ENCODE peak calls at places on chromosome 12, in six cellular contexts. J is neural progenitor cell, N is GM23338, Y is DND-41, I is mammary epithelial cell, K is HCT116. Z is an unnamed sample.

GRCh38 chr12:98401427-98401826 is 114.0 kb upstream of the TMPO start:
- DNase-seq in J (no peak), N (no peak), Y (no peak), I (no peak), K (no peak), Z (peak; percentile 70)

GRCh38 chr12:23525450-23526072 is 423.9 kb downstream of the SOX5 start:
- DNase-seq in J (no peak), N (no peak), Y (no peak), I (peak; percentile 56), K (no peak), Z (no peak)

GRCh38 chr12:10048531-10048930 is 18.0 kb downstream of the CLEC9A start:
- DNase-seq in J (no peak), N (no peak), Y (no peak), I (no peak), K (no peak), Z (no peak)

GRCh38 chr12:51403744-51404143 is 12.5 kb upstream of the GALNT6 start:
- DNase-seq in J (no peak), N (no peak), Y (no peak), I (no peak), K (no peak), Z (no peak)

GRCh38 chr12:103422328-103422727 is 73.4 kb downstream of the C12orf42 start:
- DNase-seq in J (peak; percentile 63), N (no peak), Y (no peak), I (no peak), K (no peak), Z (no peak)

GRCh38 chr12:111503116-111503515 is 96.0 kb downstream of the ATXN2 start:
- DNase-seq in J (no peak), N (no peak), Y (no peak), I (no peak), K (no peak), Z (no peak)

GRCh38 chr12:79925492-79925891 is 9.4 kb downstream of the PPP1R12A start:
- DNase-seq in J (no peak), N (no peak), Y (no peak), I (no peak), K (no peak), Z (no peak)

GRCh38 chr12:52813885-52814709 is at the start of gene KRT4:
- DNase-seq in J (no peak), N (no peak), Y (no peak), I (no peak), K (no peak), Z (no peak)

GRCh38 chr12:43015090-43015737 is 425.7 kb upstream of the PRICKLE1 start:
- DNase-seq in J (no peak), N (no peak), Y (no peak), I (no peak), K (no peak), Z (no peak)

GRCh38 chr12:46271846-46272245 is 3.0 kb upstream of the SLC38A1 start:
- DNase-seq in J (no peak), N (no peak), Y (no peak), I (no peak), K (no peak), Z (no peak)

GRCh38 chr12:26787125-26787495 is 45.9 kb downstream of the ITPR2 start:
- DNase-seq in J (peak; percentile 9), N (no peak), Y (no peak), I (peak; percentile 74), K (no peak), Z (peak; percentile 96)

GRCh38 chr12:51262758-51263177 is 7.4 kb downstream of the SMAGP start:
- DNase-seq in J (peak; percentile 51), N (peak; percentile 84), Y (peak; percentile 51), I (peak; percentile 42), K (peak; percentile 84), Z (peak; percentile 63)

GRCh38 chr12:46473634-46474201 is 101.1 kb upstream of the SLC38A2 start:
- DNase-seq in J (no peak), N (no peak), Y (peak; percentile 30), I (peak; percentile 83), K (peak; percentile 87), Z (peak; percentile 98)

GRCh38 chr12:65876898-65877721 is 52.8 kb downstream of the HMGA2 start:
- DNase-seq in J (peak; percentile 60), N (peak; percentile 74), Y (no peak), I (no peak), K (no peak), Z (peak; percentile 93)

GRCh38 chr12:40226652-40227051 is 1.9 kb downstream of the LRRK2 start:
- DNase-seq in J (no peak), N (no peak), Y (no peak), I (peak; percentile 72), K (no peak), Z (peak; percentile 42)

GRCh38 chr12:77995436-77996167 is 164.9 kb downstream of the NAV3 start:
- DNase-seq in J (no peak), N (no peak), Y (no peak), I (peak; percentile 90), K (peak; percentile 60), Z (no peak)

GRCh38 chr12:21637985-21638891 is 19.4 kb downstream of the LDHB start:
- DNase-seq in J (no peak), N (no peak), Y (no peak), I (no peak), K (no peak), Z (no peak)

GRCh38 chr12:77153706-77154105 is 88.3 kb upstream of the E2F7 start:
- DNase-seq in J (no peak), N (no peak), Y (no peak), I (no peak), K (no peak), Z (no peak)

GRCh38 chr12:78185651-78186050 is 355.0 kb downstream of the NAV3 start:
- DNase-seq in J (no peak), N (no peak), Y (no peak), I (no peak), K (no peak), Z (no peak)

GRCh38 chr12:131087991-131088700 is 134.4 kb downstream of the ADGRD1 start:
- DNase-seq in J (no peak), N (no peak), Y (peak; percentile 1), I (no peak), K (no peak), Z (no peak)

GRCh38 chr12:69916541-69917270 is 91.7 kb downstream of the MYRFL start:
- DNase-seq in J (no peak), N (no peak), Y (no peak), I (no peak), K (no peak), Z (no peak)

GRCh38 chr12:110776410-110776809 is 33.7 kb upstream of the PPP1CC start:
- DNase-seq in J (no peak), N (no peak), Y (no peak), I (no peak), K (no peak), Z (no peak)

GRCh38 chr12:54419088-54419887 is at the start of gene ITGA5:
- DNase-seq in J (peak; percentile 77), N (peak; percentile 73), Y (peak; percentile 57), I (peak; percentile 76), K (peak; percentile 18), Z (peak; percentile 75)
- TF ChIP-seq EZH2 in J (no peak), N (no peak), Y (no peak), I (no peak), K (no peak), Z (no peak)

GRCh38 chr12:108306506-108306905 is 32.6 kb downstream of the CMKLR1 start:
- DNase-seq in J (no peak), N (no peak), Y (no peak), I (no peak), K (no peak), Z (no peak)
- H3K4me1 ChIP-seq in J (peaks cover 8% of the 10 kb centered on the region), N (peaks cover 22% of the 10 kb centered on the region), Y (no peaks in the 10 kb centered on the region), I (peaks cover 27% of the 10 kb centered on the region), K (peaks cover 12% of the 10 kb centered on the region), Z (peaks cover 39% of the 10 kb centered on the region)

GRCh38 chr12:89267404-89267803 is 84.9 kb downstream of the DUSP6 start:
- DNase-seq in J (no peak), N (no peak), Y (no peak), I (no peak), K (no peak), Z (no peak)
- TF ChIP-seq EZH2 in J (no peak), N (no peak), Y (no peak), I (no peak), K (no peak), Z (no peak)

DNA sequence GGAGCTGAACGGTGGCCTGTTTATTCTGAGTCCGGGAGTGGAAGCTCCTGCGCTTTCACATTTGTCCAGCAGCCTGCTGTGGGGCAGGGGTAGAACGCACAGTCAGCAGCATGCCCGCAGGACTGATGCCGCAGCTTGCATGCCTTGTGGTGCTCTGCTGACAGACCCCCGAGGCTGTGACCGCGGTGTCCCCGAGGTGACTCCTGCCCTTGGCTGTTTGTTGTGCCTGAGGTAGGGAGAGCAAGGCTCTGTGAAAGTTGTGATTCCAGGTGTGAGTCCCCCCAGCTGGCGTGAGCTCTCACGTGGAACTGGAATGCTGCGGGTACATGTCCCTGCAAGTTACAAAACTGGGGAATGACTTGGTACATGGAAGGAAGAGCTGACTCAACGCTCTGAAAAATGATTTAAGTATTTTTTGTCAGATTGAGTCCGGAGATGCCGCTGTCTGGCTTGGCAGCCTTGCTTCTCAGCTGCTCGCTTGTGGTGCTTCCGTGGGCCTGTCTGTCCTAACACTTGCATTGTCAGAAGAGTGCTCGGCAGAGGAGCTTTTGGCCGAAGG is 18.1 kb downstream of the MLXIP start:
- DNase-seq in J (no peak), N (no peak), Y (no peak), I (peak; percentile 96), K (no peak), Z (peak; percentile 63)
- H3K4me1 ChIP-seq in J (peaks cover 6% of the 10 kb centered on the region), N (peaks cover 15% of the 10 kb centered on the region), Y (peaks cover 14% of the 10 kb centered on the region), I (peaks cover 53% of the 10 kb centered on the region), K (peaks cover 10% of the 10 kb centered on the region), Z (peaks cover 31% of the 10 kb centered on the region)